ENCODE peak calls at places on chromosomes 1 and 21, in seven cellular contexts. M is NCI-H774; Y is endothelial cell; V is CD8-positive, alpha-beta memory T cell; E is fibroblast of mammary gland; C is heart left ventricle; K is lower lobe of right lung. W is an unnamed sample.

GRCh38 chr1:219582310-219582709 is 30.6 kb downstream of the ZC3H11B start:
- DNase-seq in M (no peak), Y (no peak), V (no peak), E (peak), C (no peak), K (no peak), W (no peak)

GRCh38 chr21:40271169-40271568 is 403.9 kb downstream of the PCP4 start:
- DNase-seq in M (no peak), Y (no peak), V (no peak), E (no peak), C (no peak), K (no peak), W (no peak)

GRCh38 chr1:3066250-3066711 is 2.7 kb upstream of the PRDM16 start:
- DNase-seq in M (no peak), Y (peak), V (peak), E (no peak), C (peak), K (peak), W (peak)

GRCh38 chr1:112696578-112697320 is 10.2 kb downstream of the RHOC start:
- DNase-seq in M (no peak), Y (no peak), V (no peak), E (no peak), C (no peak), K (no peak), W (no peak)

GRCh38 chr1:36594041-36594440 is 111.3 kb upstream of the CSF3R start:
- DNase-seq in M (peak), Y (no peak), V (no peak), E (no peak), C (no peak), K (no peak), W (no peak)

GRCh38 chr1:66943361-66943969 is 18.7 kb downstream of the MIER1 start:
- DNase-seq in M (no peak), Y (no peak), V (no peak), E (peak), C (no peak), K (no peak), W (no peak)

GRCh38 chr21:43279578-43279894 is 110.7 kb downstream of the CRYAA start:
- DNase-seq in M (no peak), Y (no peak), V (peak), E (no peak), C (peak), K (peak), W (no peak)

GRCh38 chr1:183089025-183089639 is 65.9 kb downstream of the LAMC1 start:
- DNase-seq in M (peak), Y (no peak), V (no peak), E (no peak), C (no peak), K (no peak), W (no peak)

GRCh38 chr1:6133146-6133895 is 46.8 kb downstream of the CHD5 start:
- DNase-seq in M (no peak), Y (no peak), V (peak), E (no peak), C (peak), K (peak), W (no peak)

W was measured in right lobe of liver.